ENCODE peak calls at places on chromosomes 16 and 17, in eight cellular contexts. S is HAP-1, F is astrocyte, Q is neuronal stem cell, L is PC-9, N is body of pancreas, Y is IMR-90, D is GM23338. H is an unnamed sample. For H3K36me3, the result is how much of the 10 kb centered on the place peaks cover.

GRCh38 chr16:85905110-85906095 is 6.4 kb downstream of the IRF8 start:
- DNase-seq in S (no peak), F (no peak), Q (no peak), L (no peak), N (no peak), Y (no peak), D (no peak), H (no peak)

GRCh38 chr16:10514369-10515055 is 65.9 kb downstream of the EMP2 start:
- DNase-seq in S (peak), F (peak), Q (peak), L (peak), N (peak), Y (peak), D (peak), H (peak)

GRCh38 chr17:46154151-46154816 is 38.9 kb downstream of the KANSL1 start:
- DNase-seq in S (no peak), F (peak), Q (no peak), L (no peak), N (no peak), Y (peak), D (no peak), H (no peak)

GRCh38 chr16:70433456-70434103 is 5.3 kb downstream of the ST3GAL2 start:
- DNase-seq in S (no peak), F (peak), Q (no peak), L (no peak), N (peak), Y (peak), D (no peak), H (no peak)

GRCh38 chr17:1829189-1829578 is 518 bp downstream of the SMYD4 start:
- DNase-seq in S (peak), F (no peak), Q (peak), L (no peak), N (peak), Y (no peak), D (peak), H (no peak)

GRCh38 chr17:19361326-19361725 is 1.2 kb downstream of the B9D1 start:
- DNase-seq in S (no peak), F (no peak), Q (no peak), L (no peak), N (no peak), Y (no peak), D (no peak), H (no peak)

GRCh38 chr17:50952889-50953288 is 86.7 kb upstream of the TOB1 start:
- DNase-seq in S (no peak), F (no peak), Q (no peak), L (no peak), N (no peak), Y (no peak), D (no peak), H (no peak)

GRCh38 chr17:17672453-17673368 is 8.5 kb upstream of the RAI1 start:
- DNase-seq in S (no peak), F (no peak), Q (no peak), L (no peak), N (no peak), Y (no peak), D (no peak), H (no peak)

GRCh38 chr17:83064021-83064731 is 15.2 kb upstream of the METRNL start:
- DNase-seq in S (peak), F (no peak), Q (no peak), L (no peak), N (peak), Y (no peak), D (no peak), H (no peak)

GRCh38 chr17:53892222-53892621 is 69.5 kb downstream of the KIF2B start:
- DNase-seq in S (no peak), F (no peak), Q (no peak), L (no peak), N (no peak), Y (no peak), D (no peak), H (no peak)

GRCh38 chr17:48095611-48096010 is 5.7 kb downstream of the CBX1 start:
- DNase-seq in S (no peak), F (no peak), Q (no peak), L (no peak), N (no peak), Y (no peak), D (no peak), H (no peak)

GRCh38 chr16:23835390-23836077 is at the start of gene PRKCB:
- DNase-seq in S (peak), F (no peak), Q (peak), L (no peak), N (no peak), Y (peak), D (peak), H (peak)

GRCh38 chr17:39252788-39253460 is 27.2 kb upstream of the STAC2 start:
- DNase-seq in S (no peak), F (no peak), Q (no peak), L (no peak), N (no peak), Y (no peak), D (peak), H (no peak)

GRCh38 chr16:20441221-20441620 is 10.1 kb upstream of the ACSM2A start:
- DNase-seq in S (no peak), F (no peak), Q (no peak), L (no peak), N (no peak), Y (no peak), D (no peak), H (no peak)

GRCh38 chr17:61574542-61575351 is 16.3 kb downstream of the NACA2 start:
- DNase-seq in S (peak), F (peak), Q (peak), L (peak), N (peak), Y (peak), D (peak), H (peak)

GRCh38 chr17:80477647-80478478 is 1.5 kb upstream of the NPTX1 start:
- DNase-seq in S (peak), F (no peak), Q (no peak), L (no peak), N (no peak), Y (peak), D (peak), H (peak)

GRCh38 chr17:45394913-45395568 is 37.6 kb downstream of the ARHGAP27 start:
- DNase-seq in S (peak), F (peak), Q (peak), L (peak), N (peak), Y (peak), D (peak), H (peak)

GRCh38 chr16:67853670-67854069 is 6.2 kb upstream of the CENPT start:
- DNase-seq in S (no peak), F (no peak), Q (no peak), L (no peak), N (no peak), Y (no peak), D (no peak), H (no peak)

GRCh38 chr17:72099919-72100318 is 20.9 kb upstream of the SOX9 start:
- DNase-seq in S (no peak), F (peak), Q (no peak), L (no peak), N (no peak), Y (peak), D (no peak), H (no peak)

GRCh38 chr17:41324180-41325075 is 8.9 kb upstream of the KRTAP17-1 start:
- DNase-seq in S (peak), F (no peak), Q (peak), L (peak), N (no peak), Y (peak), D (peak), H (peak)

GRCh38 chr16:65200857-65201256 is 79.0 kb upstream of the CDH11 start:
- DNase-seq in S (no peak), F (no peak), Q (no peak), L (no peak), N (no peak), Y (peak), D (no peak), H (no peak)

GRCh38 chr17:17934796-17935195 is 37.4 kb downstream of the TOM1L2 start:
- DNase-seq in S (no peak), F (no peak), Q (no peak), L (no peak), N (no peak), Y (no peak), D (no peak), H (no peak)

GRCh38 chr16:49631521-49632041 is 224.3 kb downstream of the ZNF423 start:
- DNase-seq in S (no peak), F (peak), Q (no peak), L (no peak), N (no peak), Y (peak), D (no peak), H (no peak)

GRCh38 chr16:78242231-78242630 is 142.8 kb downstream of the WWOX start:
- DNase-seq in S (no peak), F (no peak), Q (no peak), L (no peak), N (no peak), Y (no peak), D (no peak), H (no peak)

GRCh38 chr17:76490112-76490710 is 11.0 kb downstream of the RHBDF2 start:
- DNase-seq in S (no peak), F (no peak), Q (no peak), L (no peak), N (no peak), Y (no peak), D (no peak), H (no peak)

GRCh38 chr16:15671530-15672117 is 21.6 kb downstream of the NDE1 start:
- DNase-seq in S (no peak), F (no peak), Q (no peak), L (no peak), N (no peak), Y (no peak), D (no peak), H (no peak)

GRCh38 chr17:68593331-68593710 is 7.8 kb downstream of the FAM20A start:
- DNase-seq in S (no peak), F (no peak), Q (no peak), L (no peak), N (no peak), Y (no peak), D (no peak), H (no peak)

GRCh38 chr17:2230877-2231276 is 72.7 kb downstream of the SMG6 start:
- DNase-seq in S (no peak), F (peak), Q (no peak), L (no peak), N (no peak), Y (peak), D (no peak), H (no peak)

GRCh38 chr17:50443492-50444051 is 17.6 kb downstream of the ACSF2 start:
- DNase-seq in S (peak), F (no peak), Q (no peak), L (peak), N (no peak), Y (peak), D (no peak), H (no peak)

GRCh38 chr17:4483012-4483840 is 15.5 kb upstream of the SPNS2 start:
- DNase-seq in S (no peak), F (no peak), Q (no peak), L (peak), N (peak), Y (no peak), D (no peak), H (peak)

GRCh38 chr17:77496831-77497577 is 356.2 kb downstream of the SEC14L1 start:
- DNase-seq in S (no peak), F (no peak), Q (no peak), L (no peak), N (no peak), Y (no peak), D (no peak), H (no peak)

GRCh38 chr17:63426917-63427308 is 19.2 kb downstream of the CYB561 start:
- DNase-seq in S (no peak), F (no peak), Q (no peak), L (no peak), N (no peak), Y (no peak), D (no peak), H (no peak)

GRCh38 chr17:5545051-5545987 is 39.0 kb downstream of the NLRP1 start:
- DNase-seq in S (no peak), F (peak), Q (no peak), L (no peak), N (no peak), Y (peak), D (no peak), H (no peak)

DNA sequence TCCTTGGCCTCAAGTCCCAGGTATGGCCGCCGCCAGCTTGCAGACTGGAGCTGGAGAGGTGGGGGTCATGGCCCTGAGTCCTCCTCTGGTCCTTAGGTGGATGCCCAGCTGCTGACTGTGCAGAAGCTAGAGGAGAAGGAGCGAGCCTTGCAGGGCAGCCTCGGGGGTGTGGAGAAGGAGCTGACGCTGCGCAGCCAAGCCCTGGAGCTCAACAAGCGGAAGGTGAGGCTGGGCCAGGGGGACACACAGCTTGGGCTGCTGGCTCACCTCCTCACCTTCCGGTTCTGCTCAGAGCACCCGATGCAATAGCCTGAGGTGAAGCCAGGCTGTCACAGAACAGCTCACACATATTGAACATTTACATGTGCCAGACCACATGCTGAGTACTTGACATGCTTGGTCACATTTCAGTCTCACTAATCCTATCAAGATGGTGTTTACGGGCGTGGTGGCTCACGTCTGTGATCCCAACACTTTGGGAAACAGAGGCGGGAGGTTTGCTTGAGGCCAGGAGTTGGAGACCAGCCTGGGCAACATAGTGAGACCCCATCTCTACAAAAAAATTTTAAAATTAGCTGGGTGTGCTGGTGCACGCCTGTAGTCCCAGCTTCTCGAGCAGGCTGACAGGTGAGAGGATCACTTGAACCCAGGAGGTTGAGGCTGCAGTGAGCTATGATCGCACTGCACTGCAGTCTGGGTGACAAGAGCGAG is 7.4 kb downstream of the RNF40 start:
- DNase-seq in S (no peak), F (no peak), Q (no peak), L (no peak), N (no peak), Y (no peak), D (no peak), H (no peak)
- H3K36me3 ChIP-seq in S (half or more), F (half or more), Q (half or more), L (half or more), N (under half), Y (half or more), D (under half), H (under half)

GRCh38 chr17:57636274-57636673 is 108.8 kb downstream of the CCDC182 start:
- DNase-seq in S (no peak), F (no peak), Q (no peak), L (no peak), N (no peak), Y (no peak), D (no peak), H (no peak)

GRCh38 chr17:57639381-57639780 is 105.7 kb downstream of the CCDC182 start:
- DNase-seq in S (no peak), F (no peak), Q (no peak), L (no peak), N (no peak), Y (no peak), D (no peak), H (no peak)

GRCh38 chr17:57636985-57637667 is 108.0 kb downstream of the CCDC182 start:
- DNase-seq in S (no peak), F (peak), Q (no peak), L (no peak), N (no peak), Y (peak), D (no peak), H (no peak)

GRCh38 chr17:57638284-57638683 is 106.8 kb downstream of the CCDC182 start:
- DNase-seq in S (no peak), F (no peak), Q (no peak), L (no peak), N (no peak), Y (no peak), D (no peak), H (no peak)

GRCh38 chr17:57637668-57638010 is 107.5 kb downstream of the CCDC182 start:
- DNase-seq in S (no peak), F (no peak), Q (no peak), L (no peak), N (no peak), Y (no peak), D (no peak), H (no peak)
- H3K36me3 ChIP-seq in S (under half), F (under half), Q (under half), L (under half), N (under half), Y (under half), D (under half), H (under half)

GRCh38 chr16:88591577-88592021 is 21.4 kb downstream of the ZC3H18 start:
- DNase-seq in S (no peak), F (peak), Q (no peak), L (no peak), N (no peak), Y (peak), D (no peak), H (no peak)
- H3K36me3 ChIP-seq in S (under half), F (under half), Q (under half), L (under half), N (under half), Y (under half), D (under half), H (under half)

DNA sequence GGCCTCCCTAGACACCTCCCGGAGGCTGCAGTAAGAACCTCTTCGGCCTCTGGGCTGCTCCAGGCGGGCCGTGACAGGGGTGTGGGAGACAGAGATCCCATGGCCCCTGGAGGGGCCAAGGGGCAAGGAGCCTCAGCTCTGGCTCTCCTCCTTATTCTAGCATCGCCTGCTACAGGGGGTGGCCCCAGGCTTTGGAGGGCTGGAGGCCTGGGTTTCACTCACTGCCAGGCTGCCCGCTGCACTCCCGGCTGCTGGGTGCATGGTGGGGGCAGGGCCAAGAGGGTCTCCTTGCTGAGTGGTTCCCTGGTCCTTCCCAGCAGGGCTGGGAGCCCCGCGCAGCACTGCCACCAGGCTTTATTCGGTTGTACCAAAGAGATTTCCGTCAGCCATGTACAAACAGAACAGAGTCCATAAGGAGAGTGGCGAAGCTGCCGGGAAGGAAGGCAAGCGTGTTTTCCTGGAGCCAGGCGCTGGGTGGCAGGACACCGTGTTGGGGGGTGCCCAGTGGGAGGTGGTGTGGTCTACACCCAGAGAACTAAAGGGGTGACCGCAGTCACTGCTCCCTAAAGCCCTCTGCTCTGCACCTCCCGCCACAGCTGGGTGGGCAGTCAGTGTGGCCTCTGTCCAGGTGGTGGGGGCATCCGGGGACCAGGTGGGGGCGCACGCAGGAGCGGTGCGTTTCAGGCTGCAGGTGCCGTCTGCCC is 2.0 kb downstream of the NPB start:
- DNase-seq in S (no peak), F (no peak), Q (no peak), L (no peak), N (no peak), Y (no peak), D (no peak), H (no peak)
- H3K36me3 ChIP-seq in S (under half), F (under half), Q (under half), L (under half), N (under half), Y (under half), D (under half), H (under half)